ENCODE peak calls at places on chromosomes 7 and 10, in five cellular contexts. O, H, I, F and Q are unnamed samples.

GRCh38 chr10:75208177-75208576 is 2.4 kb upstream of the VDAC2 start:
- DNase-seq in I (no peak), F (no peak), H (no peak), O (no peak), Q (peak)

GRCh38 chr7:54960517-54960916 is 58.3 kb upstream of the EGFR start:
- DNase-seq in F (no peak), O (no peak), I (no peak), H (no peak), Q (no peak)

GRCh38 chr10:126919426-126919825 is 14.2 kb downstream of the DOCK1 start:
- DNase-seq in I (no peak), O (no peak), H (no peak), F (no peak), Q (no peak)

GRCh38 chr7:13991791-13992620 is 2.5 kb upstream of the ETV1 start:
- DNase-seq in I (no peak), H (no peak), O (no peak), F (no peak), Q (peak)

GRCh38 chr7:7653568-7654187 is 13.1 kb downstream of the UMAD1 start:
- DNase-seq in O (peak), H (no peak), I (no peak), F (no peak), Q (peak)

GRCh38 chr10:130017010-130017630 is 53.0 kb upstream of the EBF3 start:
- DNase-seq in O (no peak), F (no peak), H (no peak), I (no peak), Q (no peak)

GRCh38 chr7:39453743-39454355 is 112.4 kb upstream of the YAE1 start:
- DNase-seq in O (peak), I (peak), H (no peak), F (no peak), Q (peak)

GRCh38 chr10:21495686-21496284 is 29.7 kb downstream of the SKIDA1 start:
- DNase-seq in H (peak), F (peak), I (peak), O (peak), Q (peak)

GRCh38 chr10:12844796-12845524 is 156.6 kb downstream of the CCDC3 start:
- DNase-seq in I (no peak), O (no peak), F (no peak), H (no peak), Q (peak)

GRCh38 chr7:73841689-73842247 is 548 bp downstream of the METTL27 start:
- DNase-seq in I (no peak), O (no peak), H (no peak), F (no peak), Q (no peak)

GRCh38 chr7:137674551-137675409 is 172.0 kb downstream of the DGKI start:
- DNase-seq in O (no peak), H (no peak), I (no peak), F (no peak), Q (no peak)

GRCh38 chr7:40003586-40003985 is 53.5 kb downstream of the CDK13 start:
- DNase-seq in H (no peak), O (no peak), F (no peak), I (no peak), Q (no peak)

GRCh38 chr7:120740348-120740747 is 117.6 kb downstream of the TSPAN12 start:
- DNase-seq in H (no peak), O (no peak), I (no peak), F (no peak), Q (peak)

GRCh38 chr7:4715385-4715770 is 33.3 kb downstream of the FOXK1 start:
- DNase-seq in H (peak), F (no peak), O (no peak), I (no peak), Q (peak)

GRCh38 chr7:131897016-131897789 is 340.8 kb upstream of the PODXL start:
- DNase-seq in F (no peak), H (no peak), O (no peak), I (no peak), Q (peak)

GRCh38 chr10:3186365-3186764 is 13.8 kb upstream of the PITRM1 start:
- DNase-seq in I (no peak), H (no peak), O (no peak), F (no peak), Q (no peak)

GRCh38 chr7:80410081-80410480 is 101.8 kb downstream of the GNAT3 start:
- DNase-seq in F (no peak), O (no peak), H (no peak), I (no peak), Q (no peak)

GRCh38 chr7:108134486-108134885 is 4.3 kb upstream of the LAMB4 start:
- DNase-seq in O (no peak), H (no peak), I (no peak), F (no peak), Q (no peak)

GRCh38 chr7:126806614-126807013 is 446.1 kb downstream of the GRM8 start:
- DNase-seq in H (no peak), O (no peak), I (no peak), F (no peak), Q (no peak)

GRCh38 chr10:113347508-113347907 is 205.3 kb upstream of the HABP2 start:
- DNase-seq in O (no peak), I (peak), F (no peak), H (no peak), Q (no peak)

GRCh38 chr10:11407939-11408338 is 203.5 kb downstream of the USP6NL start:
- DNase-seq in I (no peak), H (no peak), O (no peak), F (no peak), Q (no peak)

GRCh38 chr7:65250697-65251395 is 122.8 kb upstream of the ZNF92 start:
- DNase-seq in O (no peak), H (no peak), I (no peak), F (no peak), Q (no peak)

GRCh38 chr10:100866575-100867098 is 46.1 kb upstream of the SLF2 start:
- DNase-seq in H (no peak), O (no peak), F (no peak), I (no peak), Q (no peak)

GRCh38 chr7:32937344-32938174 is 19.7 kb upstream of the FKBP9 start:
- DNase-seq in I (no peak), F (no peak), H (no peak), O (no peak), Q (peak)

GRCh38 chr10:76086571-76087260 is 655.3 kb downstream of the LRMDA start:
- DNase-seq in O (peak), F (no peak), H (no peak), I (peak), Q (peak)

GRCh38 chr10:72830625-72831024 is 62.9 kb upstream of the OIT3 start:
- DNase-seq in F (no peak), I (peak), O (no peak), H (no peak), Q (no peak)

GRCh38 chr7:30708983-30709382 is 26.7 kb upstream of the CRHR2 start:
- DNase-seq in O (no peak), H (no peak), F (no peak), I (no peak), Q (peak)

GRCh38 chr7:113636727-113637421 is 281.9 kb downstream of the PPP1R3A start:
- DNase-seq in I (no peak), H (no peak), O (no peak), F (no peak), Q (peak)

GRCh38 chr7:134553976-134554375 is 5.1 kb downstream of the AKR1B15 start:
- DNase-seq in F (no peak), H (no peak), O (peak), I (no peak), Q (no peak)

GRCh38 chr7:44391171-44391570 is 65.8 kb upstream of the CAMK2B start:
- DNase-seq in H (no peak), I (no peak), F (no peak), O (no peak), Q (no peak)

GRCh38 chr7:602341-603141 is 82.9 kb upstream of the PDGFA start:
- DNase-seq in H (peak), I (no peak), O (peak), F (peak), Q (no peak)

GRCh38 chr10:77837248-77837924 is 89.2 kb downstream of the DLG5 start:
- DNase-seq in O (peak), F (peak), I (no peak), H (no peak), Q (peak)

GRCh38 chr7:134186022-134186421 is 58.9 kb downstream of the LRGUK start:
- DNase-seq in H (no peak), O (no peak), I (no peak), F (no peak), Q (peak)

GRCh38 chr10:18368681-18369080 is 228.5 kb downstream of the CACNB2 start:
- DNase-seq in F (no peak), O (no peak), I (no peak), H (no peak), Q (peak)

GRCh38 chr7:25409897-25410635 is 181.8 kb upstream of the NPVF start:
- DNase-seq in H (no peak), O (no peak), I (no peak), F (no peak), Q (no peak)

GRCh38 chr10:43965033-43965917 is 316.6 kb upstream of the ZNF32 start:
- DNase-seq in O (no peak), F (peak), H (no peak), I (no peak), Q (peak)

GRCh38 chr10:109957092-109957797 is 33.9 kb upstream of the XPNPEP1 start:
- DNase-seq in F (peak), I (peak), H (no peak), O (peak), Q (no peak)

GRCh38 chr10:109959571-109960145 is 36.3 kb upstream of the XPNPEP1 start:
- DNase-seq in H (no peak), O (no peak), F (no peak), I (no peak), Q (no peak)

GRCh38 chr10:109953745-109954144 is 30.4 kb upstream of the XPNPEP1 start:
- DNase-seq in F (no peak), O (no peak), H (no peak), I (no peak), Q (no peak)

GRCh38 chr10:109958059-109958458 is 34.7 kb upstream of the XPNPEP1 start:
- DNase-seq in I (no peak), O (no peak), F (no peak), H (no peak), Q (no peak)

GRCh38 chr10:109956454-109957091 is 33.3 kb upstream of the XPNPEP1 start:
- DNase-seq in I (peak), F (no peak), O (peak), H (no peak), Q (peak)
- TF ChIP-seq CTCF in I (peak), F (peak), O (peak), H (peak), Q (peak)

GRCh38 chr10:85547460-85548023 is 819.1 kb downstream of the GRID1 start:
- DNase-seq in I (no peak), H (no peak), O (no peak), F (no peak), Q (no peak)

GRCh38 chr10:85545874-85546273 is 820.7 kb downstream of the GRID1 start:
- DNase-seq in I (no peak), H (no peak), O (no peak), F (no peak), Q (no peak)

GRCh38 chr10:85542936-85543730 is 823.5 kb downstream of the GRID1 start:
- DNase-seq in F (no peak), O (no peak), I (no peak), H (no peak), Q (no peak)

GRCh38 chr10:85542149-85542548 is 824.4 kb downstream of the GRID1 start:
- DNase-seq in H (no peak), F (no peak), O (no peak), I (no peak), Q (no peak)

GRCh38 chr10:85544956-85545355 is 821.6 kb downstream of the GRID1 start:
- DNase-seq in O (no peak), I (no peak), F (no peak), H (no peak), Q (no peak)
- TF ChIP-seq CTCF in O (no peak), I (no peak), F (no peak), H (no peak), Q (no peak)

GRCh38 chr7:158818325-158819213 is 10.7 kb downstream of the ESYT2 start:
- DNase-seq in F (peak), I (peak), H (peak), O (peak), Q (peak)
- TF ChIP-seq CTCF in F (no peak), I (no peak), H (no peak), O (no peak), Q (no peak)

GRCh38 chr7:84611391-84611790 is 416.8 kb upstream of the SEMA3A start:
- DNase-seq in I (no peak), O (no peak), F (no peak), H (no peak), Q (no peak)

GRCh38 chr7:84617265-84618030 is 422.9 kb upstream of the SEMA3A start:
- DNase-seq in O (no peak), I (no peak), F (no peak), H (no peak), Q (no peak)

GRCh38 chr7:84613411-84613810 is 418.8 kb upstream of the SEMA3A start:
- DNase-seq in O (no peak), H (no peak), I (no peak), F (no peak), Q (no peak)

GRCh38 chr7:84612976-84613375 is 418.4 kb upstream of the SEMA3A start:
- DNase-seq in O (no peak), I (no peak), H (no peak), F (no peak), Q (no peak)

DNA sequence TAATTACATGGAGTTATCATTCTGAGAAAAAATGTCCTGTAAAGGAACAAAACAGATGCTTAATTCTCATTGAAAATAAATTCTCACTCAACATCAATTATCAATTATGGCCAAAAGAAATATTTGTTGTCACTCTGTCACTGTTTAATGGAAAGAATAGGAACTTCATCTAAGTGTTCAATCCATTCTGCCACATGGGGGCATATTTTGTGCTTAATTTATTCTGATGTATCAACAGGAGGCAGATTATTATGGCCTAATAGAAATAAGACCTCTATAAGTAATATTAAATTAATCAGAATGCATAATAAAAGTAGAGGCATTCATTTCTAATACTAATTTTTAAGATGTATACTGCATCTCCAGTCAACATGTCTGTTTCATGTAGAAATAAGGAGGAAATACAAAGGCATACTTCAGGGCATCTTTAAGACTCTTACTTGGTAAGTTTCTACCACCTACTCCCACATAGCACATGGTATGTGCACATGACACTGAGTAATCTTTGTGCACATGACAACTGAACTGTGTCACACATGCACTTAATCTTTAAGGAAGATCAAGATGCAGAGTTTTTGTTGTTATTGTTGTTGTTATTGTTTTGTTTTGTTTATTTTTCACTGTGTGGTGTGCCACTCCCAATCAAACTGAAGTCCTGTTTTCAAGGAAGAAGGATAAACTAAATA is 420.4 kb upstream of the SEMA3A start:
- DNase-seq in O (no peak), F (no peak), H (no peak), I (no peak), Q (no peak)
- TF ChIP-seq CTCF in O (no peak), F (no peak), H (no peak), I (no peak), Q (peak)

GRCh38 chr7:21428642-21428941 is 709 bp downstream of the SP4 start:
- DNase-seq in F (no peak), O (no peak), I (no peak), H (peak), Q (no peak)

GRCh38 chr7:21427861-21428641 is at the start of gene SP4:
- DNase-seq in H (peak), O (peak), I (peak), F (peak), Q (peak)

GRCh38 chr7:21429021-21429420 is 1.1 kb downstream of the SP4 start:
- DNase-seq in H (no peak), F (no peak), I (no peak), O (no peak), Q (no peak)

GRCh38 chr7:21426286-21426957 is 1.5 kb upstream of the SP4 start:
- DNase-seq in H (no peak), I (no peak), O (no peak), F (no peak), Q (peak)

GRCh38 chr7:21426958-21427860 is 674 bp upstream of the SP4 start:
- DNase-seq in O (peak), I (peak), F (peak), H (peak), Q (peak)
- TF ChIP-seq CTCF in O (no peak), I (no peak), F (no peak), H (peak), Q (peak)

DNA sequence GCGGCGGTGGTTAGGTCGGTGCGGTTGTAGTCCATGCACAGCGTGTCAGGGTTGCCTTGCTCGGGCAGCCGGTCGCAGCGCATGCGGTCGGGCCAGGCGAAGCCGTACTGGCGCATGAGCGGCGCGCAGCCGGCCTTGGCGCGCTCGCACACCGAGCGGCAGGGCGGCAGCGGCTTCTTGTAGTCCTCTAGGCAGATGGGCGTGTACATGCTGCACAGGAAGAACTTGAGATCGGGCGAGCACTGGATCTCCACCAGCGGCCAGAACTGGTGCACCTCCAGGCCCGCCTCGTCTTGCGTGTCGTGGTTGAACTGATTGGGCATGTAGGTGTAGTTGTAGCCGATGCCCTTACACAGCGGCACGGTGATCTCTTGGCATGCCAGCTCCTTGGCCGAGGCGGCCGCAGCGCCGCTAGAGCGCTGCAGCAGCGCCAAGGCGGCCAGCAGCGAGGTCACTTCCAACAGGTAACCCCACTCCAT is 1.1 kb downstream of the FZD8 start:
- DNase-seq in I (peak), F (peak), H (peak), O (peak), Q (peak)
- TF ChIP-seq CTCF in I (no peak), F (peak), H (peak), O (no peak), Q (no peak)